ENCODE peak calls at places on chromosome 20, in ten cellular contexts. L, F, D, J, V, R, C, P, Q and I are unnamed samples.

GRCh38 chr20:21767739-21768223 is 62.3 kb downstream of the PAX1 start:
- DNase-seq in F (no peak), L (peak; percentile 89), P (no peak), C (no peak), Q (no peak), R (no peak), D (no peak), J (no peak), V (no peak), I (no peak)

GRCh38 chr20:52987295-52987694 is 15.1 kb downstream of the TSHZ2 start:
- DNase-seq in F (no peak), P (no peak), Q (no peak), J (no peak), V (no peak), D (no peak), C (no peak), L (no peak), R (no peak), I (no peak)

GRCh38 chr20:53030061-53030460 is 57.9 kb downstream of the TSHZ2 start:
- DNase-seq in Q (no peak), F (no peak), J (no peak), P (peak; percentile 2), R (no peak), V (no peak), L (no peak), D (no peak), C (no peak), I (no peak)

GRCh38 chr20:40497781-40498691 is 191.0 kb downstream of the MAFB start:
- DNase-seq in Q (peak; percentile 66), F (peak; percentile 22), L (no peak), P (no peak), J (no peak), R (no peak), C (no peak), D (no peak), V (peak; percentile 84), I (no peak)

GRCh38 chr20:38114353-38114791 is 50.7 kb downstream of the TGM2 start:
- DNase-seq in L (no peak), Q (no peak), P (no peak), V (peak; percentile 65), F (no peak), D (peak; percentile 67), C (no peak), J (no peak), R (no peak), I (no peak)

GRCh38 chr20:45307076-45307645 is 521 bp downstream of the RBPJL start:
- DNase-seq in D (no peak), V (no peak), C (no peak), L (no peak), P (no peak), Q (no peak), R (no peak), J (no peak), F (no peak), I (no peak)

GRCh38 chr20:36267605-36268500 is 31.6 kb downstream of the AAR2 start:
- DNase-seq in L (no peak), F (no peak), D (no peak), Q (no peak), J (no peak), C (no peak), R (no peak), P (no peak), V (no peak), I (no peak)

GRCh38 chr20:46401478-46401860 is 4.9 kb downstream of the ELMO2 start:
- DNase-seq in V (no peak), P (no peak), R (no peak), C (no peak), D (no peak), L (no peak), F (no peak), J (no peak), Q (no peak), I (no peak)

GRCh38 chr20:64081620-64081964 is 1.7 kb downstream of the OPRL1 start:
- DNase-seq in C (no peak), Q (no peak), V (no peak), R (no peak), F (no peak), L (no peak), J (no peak), D (no peak), P (no peak), I (no peak)

GRCh38 chr20:64084209-64085152 is at the start of gene LKAAEAR1:
- DNase-seq in J (no peak), F (no peak), V (no peak), L (peak; percentile 80), C (no peak), Q (no peak), P (no peak), D (no peak), R (no peak), I (peak; percentile 23)

GRCh38 chr20:64082126-64082638 is 2.0 kb downstream of the LKAAEAR1 start:
- DNase-seq in J (no peak), F (no peak), C (no peak), D (no peak), P (no peak), R (no peak), V (no peak), L (no peak), Q (no peak), I (no peak)

GRCh38 chr20:64083380-64084208 is 604 bp downstream of the LKAAEAR1 start:
- DNase-seq in R (no peak), J (no peak), Q (peak; percentile 51), P (peak; percentile 55), L (peak; percentile 81), F (peak; percentile 36), C (peak; percentile 76), V (peak; percentile 63), D (peak; percentile 67), I (peak; percentile 62)

DNA sequence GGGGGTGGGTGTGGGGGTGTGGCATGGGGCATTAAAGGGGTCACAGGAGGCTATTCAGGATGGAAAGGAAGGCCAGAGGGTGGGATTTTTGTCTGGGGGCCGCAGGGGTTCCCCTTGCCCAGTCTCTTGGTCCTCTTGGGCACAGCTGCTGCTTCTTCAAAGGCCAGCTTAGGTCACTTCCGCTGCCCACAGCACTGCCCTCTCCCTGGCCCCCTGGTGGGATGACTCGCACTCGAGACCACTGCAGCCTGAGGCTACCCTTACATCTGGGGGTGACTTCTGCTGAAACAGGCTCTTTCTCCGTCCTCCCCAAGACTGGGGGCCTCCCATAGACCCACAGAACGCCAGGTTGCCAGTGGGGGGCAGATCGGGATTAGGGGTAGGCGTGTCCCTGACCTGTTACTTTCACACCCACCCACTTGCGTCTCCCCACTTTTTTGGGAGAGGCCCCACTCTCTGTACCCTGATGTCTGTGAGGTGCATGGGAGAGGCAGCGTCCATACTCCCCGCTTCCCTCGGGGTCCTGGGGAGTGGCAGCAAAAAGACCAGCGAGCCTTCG is 1.3 kb downstream of the LKAAEAR1 start:
- DNase-seq in C (no peak), D (no peak), J (no peak), R (no peak), P (no peak), Q (no peak), F (no peak), V (no peak), L (no peak), I (no peak)
- H3K4me3 ChIP-seq in C (no peak overlapping the region), D (peak overlapping the region; percentile 63), J (peak overlapping the region; percentile 20), R (peak overlapping the region; percentile 45), P (no peak overlapping the region), Q (no peak overlapping the region), F (peak overlapping the region; percentile 30), V (no peak overlapping the region), L (no peak overlapping the region), I (peak overlapping the region; percentile 29)

GRCh38 chr20:62775206-62775605 is 21.1 kb upstream of the MRGBP start:
- DNase-seq in D (no peak), P (no peak), C (no peak), V (no peak), F (no peak), J (no peak), L (no peak), R (no peak), Q (no peak), I (no peak)

GRCh38 chr20:62776035-62776691 is 20.1 kb upstream of the MRGBP start:
- DNase-seq in R (no peak), Q (no peak), L (no peak), C (no peak), D (no peak), J (no peak), P (no peak), F (no peak), V (no peak), I (no peak)

GRCh38 chr20:62778058-62778457 is 18.2 kb upstream of the MRGBP start:
- DNase-seq in J (no peak), D (no peak), V (no peak), L (no peak), F (no peak), R (no peak), P (no peak), Q (no peak), C (no peak), I (no peak)

GRCh38 chr20:62777528-62777830 is 18.8 kb upstream of the MRGBP start:
- DNase-seq in L (no peak), V (no peak), D (no peak), R (no peak), Q (no peak), J (no peak), C (no peak), F (no peak), P (no peak), I (no peak)

DNA sequence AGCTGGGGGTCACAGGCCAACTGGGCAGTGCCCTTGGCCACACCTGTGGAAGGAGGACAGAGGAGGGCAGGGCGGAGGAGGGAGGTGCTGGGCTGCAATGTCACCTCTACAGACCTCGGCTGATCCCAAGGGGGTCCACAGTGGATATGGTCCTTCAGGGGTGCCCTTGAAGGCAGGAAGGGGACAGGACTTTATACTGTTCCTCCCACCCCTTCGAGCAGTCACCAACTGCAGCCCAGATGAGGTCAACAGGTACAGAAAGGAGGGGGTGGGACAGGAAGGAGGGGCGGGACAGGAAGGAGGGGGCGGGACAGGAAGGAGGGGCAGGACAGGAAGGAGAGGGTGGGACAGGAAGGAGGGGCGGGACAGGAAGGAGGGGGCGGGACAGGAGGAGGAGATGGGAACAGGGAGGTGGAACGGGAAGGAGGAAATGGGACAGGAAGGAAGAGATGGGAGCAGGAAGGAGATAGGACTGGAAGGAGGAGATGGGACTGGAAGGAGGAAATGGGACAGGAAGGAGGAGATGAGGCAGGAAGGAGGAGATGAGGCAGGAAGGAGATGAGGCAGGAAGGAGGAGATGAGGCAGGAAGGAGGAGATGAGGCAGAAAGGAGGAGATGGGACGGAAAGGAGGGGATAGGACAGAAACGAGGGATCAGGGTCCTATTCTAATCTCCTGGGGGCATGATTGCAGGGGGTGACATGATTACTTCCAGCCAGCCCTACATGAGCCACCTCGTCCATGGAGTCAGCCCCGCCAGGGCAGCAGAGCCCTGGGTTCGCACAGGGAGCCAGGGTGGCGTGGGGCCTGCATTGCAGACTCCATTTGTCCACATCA is 19.4 kb upstream of the MRGBP start:
- DNase-seq in Q (peak; percentile 22), D (peak; percentile 13), J (peak; percentile 75), P (peak; percentile 64), R (no peak), V (no peak), L (peak; percentile 86), F (no peak), C (peak; percentile 45), I (peak; percentile 48)
- H3K4me3 ChIP-seq in Q (no peak overlapping the region), D (no peak overlapping the region), J (peak overlapping the region; percentile 84), P (peak overlapping the region; percentile 37), R (peak overlapping the region; percentile 58), V (no peak overlapping the region), L (no peak overlapping the region), F (no peak overlapping the region), C (no peak overlapping the region), I (peak overlapping the region; percentile 36)

GRCh38 chr20:63735859-63736718 is at the start of gene LIME1:
- DNase-seq in V (no peak), L (no peak), C (peak; percentile 77), Q (no peak), J (no peak), R (peak; percentile 71), P (peak; percentile 86), F (no peak), D (no peak), I (peak; percentile 91)

GRCh38 chr20:63737940-63738686 is 1.5 kb upstream of the SLC2A4RG start:
- DNase-seq in F (no peak), L (no peak), D (no peak), R (no peak), J (no peak), Q (no peak), C (peak; percentile 43), V (no peak), P (peak; percentile 53), I (peak; percentile 43)

GRCh38 chr20:63737690-63737939 is 1.2 kb downstream of the LIME1 start:
- DNase-seq in R (no peak), L (no peak), D (no peak), C (no peak), P (no peak), J (no peak), V (no peak), Q (no peak), F (no peak), I (no peak)

GRCh38 chr20:63738687-63739128 is 868 bp upstream of the SLC2A4RG start:
- DNase-seq in C (peak; percentile 77), Q (no peak), F (peak; percentile 49), L (peak; percentile 82), V (peak; percentile 25), R (no peak), D (no peak), J (no peak), P (peak; percentile 50), I (peak; percentile 51)

DNA sequence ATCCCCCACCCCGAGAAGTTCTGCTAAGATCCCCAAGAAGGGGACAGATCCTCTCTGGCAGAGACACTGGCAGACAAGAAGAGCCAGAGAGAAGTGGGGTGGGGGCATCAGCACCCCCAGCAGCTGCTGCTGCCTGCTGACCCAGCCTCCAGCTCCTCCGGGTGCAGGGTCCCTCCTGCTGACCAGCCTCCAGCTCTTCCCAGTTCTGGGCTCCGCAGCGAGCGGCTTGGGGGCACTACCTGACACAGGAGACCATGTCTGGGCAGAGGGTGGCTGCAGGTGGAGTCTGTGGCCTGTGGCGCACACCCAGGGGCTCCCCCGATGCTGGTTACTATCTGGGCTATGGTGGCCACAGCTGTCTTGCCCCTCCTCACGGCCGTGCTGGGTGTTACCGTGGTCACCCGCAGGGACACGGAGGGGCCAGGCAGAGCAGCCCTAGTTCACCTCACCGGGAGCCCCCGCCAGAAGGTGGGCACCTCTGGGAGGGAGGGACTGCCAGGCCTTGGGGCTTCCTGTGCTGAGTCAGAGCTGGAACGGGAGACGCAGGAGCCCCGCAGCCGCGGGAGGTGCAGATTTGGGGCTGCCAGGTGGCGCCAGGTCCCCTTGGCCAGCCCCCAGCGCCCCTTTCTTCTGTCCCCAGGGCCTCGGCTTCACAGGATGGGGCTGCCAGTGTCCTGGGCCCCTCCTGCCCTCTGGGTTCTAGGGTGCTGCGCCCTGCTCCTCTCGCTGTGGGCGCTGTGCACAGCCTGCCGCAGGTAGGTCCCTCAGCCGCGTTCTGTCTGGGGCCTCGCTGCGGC is 627 bp downstream of the LIME1 start:
- DNase-seq in L (no peak), V (no peak), F (no peak), J (no peak), R (no peak), C (peak; percentile 38), P (peak; percentile 71), D (no peak), Q (no peak), I (peak; percentile 61)
- H3K4me3 ChIP-seq in L (no peak overlapping the region), V (no peak overlapping the region), F (no peak overlapping the region), J (peak overlapping the region; percentile 52), R (peak overlapping the region; percentile 80), C (no peak overlapping the region), P (peak overlapping the region; percentile 84), D (no peak overlapping the region), Q (no peak overlapping the region), I (peak overlapping the region; percentile 91)

GRCh38 chr20:57660510-57661199 is 40.4 kb upstream of the ZBP1 start:
- DNase-seq in D (no peak), J (no peak), V (no peak), C (no peak), P (no peak), L (no peak), Q (no peak), F (peak; percentile 8), R (no peak), I (no peak)
- H3K4me3 ChIP-seq in D (no peak overlapping the region), J (no peak overlapping the region), V (no peak overlapping the region), C (no peak overlapping the region), P (no peak overlapping the region), L (no peak overlapping the region), Q (no peak overlapping the region), F (no peak overlapping the region), R (no peak overlapping the region), I (no peak overlapping the region)